ENCODE peak calls at places on chromosomes 13 and 19, in five cellular contexts. One of them, this sample, is unnamed.

GRCh38 chr19:3580156-3580955 is 4.9 kb upstream of the GIPC3 start:
- DNase-seq in tibial artery: no peak
- DNase-seq in adrenal gland: peak; percentile 90
- DNase-seq in mucosa of descending colon: peak; percentile 10
- DNase-seq in sigmoid colon: no peak
- DNase-seq in this sample: no peak

GRCh38 chr13:48783181-48783630 is 129.5 kb downstream of the CYSLTR2 start:
- DNase-seq in tibial artery: peak; percentile 90
- DNase-seq in adrenal gland: peak; percentile 60
- DNase-seq in mucosa of descending colon: peak; percentile 76
- DNase-seq in sigmoid colon: peak; percentile 84
- DNase-seq in this sample: peak; percentile 70

GRCh38 chr13:24995225-24995804 is 100.6 kb upstream of the PABPC3 start:
- DNase-seq in tibial artery: no peak
- DNase-seq in adrenal gland: peak; percentile 62
- DNase-seq in mucosa of descending colon: peak; percentile 84
- DNase-seq in sigmoid colon: peak; percentile 77
- DNase-seq in this sample: peak; percentile 52

GRCh38 chr19:13803038-13803437 is 7.8 kb downstream of the ZSWIM4 start:
- DNase-seq in tibial artery: no peak
- DNase-seq in adrenal gland: no peak
- DNase-seq in mucosa of descending colon: no peak
- DNase-seq in sigmoid colon: no peak
- DNase-seq in this sample: peak; percentile 77

GRCh38 chr19:23273594-23274412 is 23.6 kb upstream of the ZNF724 start:
- DNase-seq in tibial artery: peak; percentile 96
- DNase-seq in adrenal gland: peak; percentile 93
- DNase-seq in mucosa of descending colon: peak; percentile 98
- DNase-seq in sigmoid colon: peak; percentile 96
- DNase-seq in this sample: peak; percentile 93

GRCh38 chr13:40102854-40103253 is 447.4 kb downstream of the COG6 start:
- DNase-seq in tibial artery: no peak
- DNase-seq in adrenal gland: peak; percentile 84
- DNase-seq in mucosa of descending colon: no peak
- DNase-seq in sigmoid colon: no peak
- DNase-seq in this sample: peak; percentile 52

GRCh38 chr19:5903054-5903501 is 512 bp downstream of the NDUFA11 start:
- DNase-seq in tibial artery: no peak
- DNase-seq in adrenal gland: peak; percentile 54
- DNase-seq in mucosa of descending colon: no peak
- DNase-seq in sigmoid colon: no peak
- DNase-seq in this sample: no peak

GRCh38 chr13:28735481-28736029 is 16.8 kb upstream of the SLC46A3 start:
- DNase-seq in tibial artery: no peak
- DNase-seq in adrenal gland: no peak
- DNase-seq in mucosa of descending colon: no peak
- DNase-seq in sigmoid colon: no peak
- DNase-seq in this sample: no peak

GRCh38 chr19:16541526-16542044 is 652 bp downstream of the CHERP start:
- DNase-seq in tibial artery: no peak
- DNase-seq in adrenal gland: no peak
- DNase-seq in mucosa of descending colon: no peak
- DNase-seq in sigmoid colon: no peak
- DNase-seq in this sample: no peak

GRCh38 chr13:69477451-69477850 is 630.2 kb upstream of the ATXN8OS start:
- DNase-seq in tibial artery: no peak
- DNase-seq in adrenal gland: no peak
- DNase-seq in mucosa of descending colon: no peak
- DNase-seq in sigmoid colon: no peak
- DNase-seq in this sample: no peak

GRCh38 chr13:75963318-75963717 is 327.2 kb downstream of the LMO7 start:
- DNase-seq in tibial artery: no peak
- DNase-seq in adrenal gland: no peak
- DNase-seq in mucosa of descending colon: no peak
- DNase-seq in sigmoid colon: no peak
- DNase-seq in this sample: no peak

GRCh38 chr19:45499196-45500180 is 1.2 kb downstream of the PPM1N start:
- DNase-seq in tibial artery: no peak
- DNase-seq in adrenal gland: peak; percentile 54
- DNase-seq in mucosa of descending colon: peak; percentile 73
- DNase-seq in sigmoid colon: no peak
- DNase-seq in this sample: no peak

GRCh38 chr13:74129500-74130144 is 4.6 kb downstream of the KLF12 start:
- DNase-seq in tibial artery: no peak
- DNase-seq in adrenal gland: no peak
- DNase-seq in mucosa of descending colon: peak; percentile 67
- DNase-seq in sigmoid colon: no peak
- DNase-seq in this sample: no peak

GRCh38 chr19:41478875-41479756 is 36.2 kb downstream of the ERICH4 start:
- DNase-seq in tibial artery: no peak
- DNase-seq in adrenal gland: no peak
- DNase-seq in mucosa of descending colon: no peak
- DNase-seq in sigmoid colon: no peak
- DNase-seq in this sample: no peak

GRCh38 chr19:49954092-49954825 is 6.7 kb downstream of the SIGLEC11 start:
- DNase-seq in tibial artery: peak; percentile 54
- DNase-seq in adrenal gland: peak; percentile 36
- DNase-seq in mucosa of descending colon: no peak
- DNase-seq in sigmoid colon: no peak
- DNase-seq in this sample: no peak

GRCh38 chr13:112970552-112971287 is 1.7 kb downstream of the MCF2L start:
- DNase-seq in tibial artery: peak; percentile 25
- DNase-seq in adrenal gland: peak; percentile 1
- DNase-seq in mucosa of descending colon: no peak
- DNase-seq in sigmoid colon: no peak
- DNase-seq in this sample: no peak

GRCh38 chr13:83184819-83185218 is 697.5 kb downstream of the SLITRK1 start:
- DNase-seq in tibial artery: no peak
- DNase-seq in adrenal gland: no peak
- DNase-seq in mucosa of descending colon: no peak
- DNase-seq in sigmoid colon: no peak
- DNase-seq in this sample: no peak

GRCh38 chr19:52336976-52337375 is 933 bp downstream of the ZNF610 start:
- DNase-seq in tibial artery: no peak
- DNase-seq in adrenal gland: no peak
- DNase-seq in mucosa of descending colon: no peak
- DNase-seq in sigmoid colon: no peak
- DNase-seq in this sample: no peak

GRCh38 chr13:52711277-52711676 is 28.3 kb downstream of the CNMD start:
- DNase-seq in tibial artery: no peak
- DNase-seq in adrenal gland: no peak
- DNase-seq in mucosa of descending colon: no peak
- DNase-seq in sigmoid colon: no peak
- DNase-seq in this sample: no peak

GRCh38 chr19:7662657-7663056 is 6.2 kb upstream of the RETN start:
- DNase-seq in tibial artery: no peak
- DNase-seq in adrenal gland: no peak
- DNase-seq in mucosa of descending colon: no peak
- DNase-seq in sigmoid colon: no peak
- DNase-seq in this sample: no peak

GRCh38 chr19:13748169-13748884 is 16.0 kb upstream of the MRI1 start:
- DNase-seq in tibial artery: no peak
- DNase-seq in adrenal gland: peak; percentile 82
- DNase-seq in mucosa of descending colon: peak; percentile 47
- DNase-seq in sigmoid colon: no peak
- DNase-seq in this sample: no peak

GRCh38 chr19:49326165-49326704 is 1.2 kb upstream of the SLC6A16 start:
- DNase-seq in tibial artery: no peak
- DNase-seq in adrenal gland: no peak
- DNase-seq in mucosa of descending colon: no peak
- DNase-seq in sigmoid colon: no peak
- DNase-seq in this sample: no peak

GRCh38 chr13:39417643-39418042 is 185.3 kb downstream of the LHFPL6 start:
- DNase-seq in tibial artery: no peak
- DNase-seq in adrenal gland: no peak
- DNase-seq in mucosa of descending colon: no peak
- DNase-seq in sigmoid colon: no peak
- DNase-seq in this sample: no peak

GRCh38 chr19:38024991-38025716 is 118.1 kb downstream of the SIPA1L3 start:
- DNase-seq in tibial artery: no peak
- DNase-seq in adrenal gland: no peak
- DNase-seq in mucosa of descending colon: no peak
- DNase-seq in sigmoid colon: no peak
- DNase-seq in this sample: no peak

GRCh38 chr19:7904074-7905020 is 670 bp downstream of the MAP2K7 start:
- DNase-seq in tibial artery: peak; percentile 81
- DNase-seq in adrenal gland: peak; percentile 60
- DNase-seq in mucosa of descending colon: peak; percentile 62
- DNase-seq in sigmoid colon: peak; percentile 82
- DNase-seq in this sample: no peak

GRCh38 chr13:97342136-97342535 is 91.8 kb upstream of the RAP2A start:
- DNase-seq in tibial artery: no peak
- DNase-seq in adrenal gland: no peak
- DNase-seq in mucosa of descending colon: no peak
- DNase-seq in sigmoid colon: no peak
- DNase-seq in this sample: no peak

GRCh38 chr13:42549555-42549941 is 24.4 kb upstream of the TNFSF11 start:
- DNase-seq in tibial artery: no peak
- DNase-seq in adrenal gland: no peak
- DNase-seq in mucosa of descending colon: no peak
- DNase-seq in sigmoid colon: no peak
- DNase-seq in this sample: no peak

GRCh38 chr13:97280478-97280877 is 58.3 kb downstream of the MBNL2 start:
- DNase-seq in tibial artery: no peak
- DNase-seq in adrenal gland: no peak
- DNase-seq in mucosa of descending colon: no peak
- DNase-seq in sigmoid colon: no peak
- DNase-seq in this sample: no peak

GRCh38 chr13:105918842-105919741 is 616.4 kb downstream of the EFNB2 start:
- DNase-seq in tibial artery: no peak
- DNase-seq in adrenal gland: peak; percentile 46
- DNase-seq in mucosa of descending colon: peak; percentile 85
- DNase-seq in sigmoid colon: no peak
- DNase-seq in this sample: peak; percentile 54

GRCh38 chr19:41957161-41957837 is 1.8 kb downstream of the RABAC1 start:
- DNase-seq in tibial artery: no peak
- DNase-seq in adrenal gland: no peak
- DNase-seq in mucosa of descending colon: peak; percentile 81
- DNase-seq in sigmoid colon: no peak
- DNase-seq in this sample: peak; percentile 36

GRCh38 chr19:31528261-31528660 is 179.0 kb upstream of the TSHZ3 start:
- DNase-seq in tibial artery: no peak
- DNase-seq in adrenal gland: no peak
- DNase-seq in mucosa of descending colon: no peak
- DNase-seq in sigmoid colon: no peak
- DNase-seq in this sample: no peak

GRCh38 chr13:67574320-67575233 is 344.4 kb upstream of the PCDH9 start:
- DNase-seq in tibial artery: no peak
- DNase-seq in adrenal gland: no peak
- DNase-seq in mucosa of descending colon: no peak
- DNase-seq in sigmoid colon: no peak
- DNase-seq in this sample: no peak

GRCh38 chr13:46288570-46289259 is 77.0 kb downstream of the LRRC63 start:
- DNase-seq in tibial artery: no peak
- DNase-seq in adrenal gland: no peak
- DNase-seq in mucosa of descending colon: peak; percentile 12
- DNase-seq in sigmoid colon: no peak
- DNase-seq in this sample: no peak

GRCh38 chr19:33273881-33274662 is 28.3 kb downstream of the CEBPA start:
- DNase-seq in tibial artery: no peak
- DNase-seq in adrenal gland: peak; percentile 32
- DNase-seq in mucosa of descending colon: peak; percentile 79
- DNase-seq in sigmoid colon: no peak
- DNase-seq in this sample: peak; percentile 73

DNA sequence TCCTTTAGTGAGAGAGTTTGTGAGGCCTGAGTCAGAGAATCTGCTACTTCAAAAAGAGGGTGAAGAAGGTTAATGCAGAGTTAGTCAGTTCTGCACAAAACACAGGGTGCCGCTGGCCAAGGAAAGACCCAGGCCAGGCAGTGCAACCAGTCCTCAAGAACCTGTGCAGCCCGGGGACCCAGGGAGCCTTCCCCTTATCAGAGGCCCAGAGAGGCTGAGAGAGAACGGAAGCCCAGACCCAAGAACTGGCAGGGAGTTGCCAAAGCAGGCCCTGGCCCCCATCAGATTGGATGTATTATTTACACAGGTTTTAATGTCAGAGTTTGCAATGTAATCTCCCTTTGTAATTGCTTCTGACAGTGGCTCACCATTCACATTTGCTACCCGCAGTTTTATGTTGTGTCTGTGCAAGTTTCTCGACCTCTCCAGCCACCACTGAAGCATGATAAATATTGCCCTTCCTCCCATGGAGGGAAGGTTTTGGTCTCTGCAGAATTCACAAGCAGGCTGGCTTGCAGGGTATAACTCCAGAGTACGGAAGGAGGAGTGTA is 660.9 kb downstream of the LIG4 start:
- DNase-seq in tibial artery: no peak
- DNase-seq in adrenal gland: no peak
- DNase-seq in mucosa of descending colon: no peak
- DNase-seq in sigmoid colon: no peak
- DNase-seq in this sample: no peak
- H3K4me1 ChIP-seq in tibial artery: no peaks in the 10 kb centered on the region
- H3K4me1 ChIP-seq in adrenal gland: no peaks in the 10 kb centered on the region
- H3K4me1 ChIP-seq in mucosa of descending colon: no peaks in the 10 kb centered on the region
- H3K4me1 ChIP-seq in sigmoid colon: no peaks in the 10 kb centered on the region
- H3K4me1 ChIP-seq in this sample: no peaks in the 10 kb centered on the region

GRCh38 chr19:48000846-48001245 is 6.4 kb downstream of the ELSPBP1 start:
- DNase-seq in tibial artery: no peak
- DNase-seq in adrenal gland: no peak
- DNase-seq in mucosa of descending colon: no peak
- DNase-seq in sigmoid colon: no peak
- DNase-seq in this sample: no peak
- H3K4me1 ChIP-seq in tibial artery: no peaks in the 10 kb centered on the region
- H3K4me1 ChIP-seq in adrenal gland: no peaks in the 10 kb centered on the region
- H3K4me1 ChIP-seq in mucosa of descending colon: no peaks in the 10 kb centered on the region
- H3K4me1 ChIP-seq in sigmoid colon: no peaks in the 10 kb centered on the region
- H3K4me1 ChIP-seq in this sample: no peaks in the 10 kb centered on the region

DNA sequence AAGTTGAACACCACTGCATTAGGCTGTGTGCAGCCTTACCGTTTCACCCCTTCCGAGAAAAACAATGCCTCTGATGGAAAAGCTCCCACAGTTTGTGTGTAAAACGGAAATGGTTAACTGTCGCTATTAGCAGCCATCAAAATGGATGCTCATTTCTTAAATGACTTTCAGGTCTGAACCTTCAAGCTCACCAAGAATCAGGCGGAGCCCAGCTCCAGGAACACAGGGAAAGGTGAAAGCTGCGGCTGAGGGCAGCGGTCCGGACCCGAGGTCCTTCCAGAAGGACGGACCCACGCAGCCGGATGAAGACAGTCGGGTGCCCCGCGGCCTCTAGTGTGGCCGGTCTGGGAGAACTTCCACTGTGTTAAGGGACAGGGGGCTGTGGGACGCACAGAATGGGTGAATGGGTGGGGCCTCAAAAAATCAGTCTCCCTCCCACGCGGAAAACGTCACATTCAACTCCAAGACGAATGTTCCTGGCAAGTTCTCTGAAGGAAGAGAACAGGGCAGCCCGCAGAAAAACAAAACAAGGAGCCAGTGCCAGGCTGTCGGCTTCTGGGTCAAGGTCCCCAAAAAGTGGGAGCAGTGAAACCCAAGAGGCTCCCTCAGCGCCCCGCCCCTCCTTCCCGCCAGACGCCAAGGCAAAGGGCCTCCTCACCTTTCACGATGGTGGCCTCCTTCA is 4.9 kb downstream of the IRS2 start:
- DNase-seq in tibial artery: peak; percentile 73
- DNase-seq in adrenal gland: peak; percentile 80
- DNase-seq in mucosa of descending colon: no peak
- DNase-seq in sigmoid colon: no peak
- DNase-seq in this sample: peak; percentile 47
- H3K4me1 ChIP-seq in tibial artery: peaks cover 36% of the 10 kb centered on the region
- H3K4me1 ChIP-seq in adrenal gland: peaks cover 72% of the 10 kb centered on the region
- H3K4me1 ChIP-seq in mucosa of descending colon: peaks cover 36% of the 10 kb centered on the region
- H3K4me1 ChIP-seq in sigmoid colon: no peaks in the 10 kb centered on the region
- H3K4me1 ChIP-seq in this sample: peaks cover 79% of the 10 kb centered on the region

GRCh38 chr13:111451402-111451801 is 131.0 kb downstream of the TEX29 start:
- DNase-seq in tibial artery: no peak
- DNase-seq in adrenal gland: no peak
- DNase-seq in mucosa of descending colon: no peak
- DNase-seq in sigmoid colon: no peak
- DNase-seq in this sample: no peak
- H3K4me1 ChIP-seq in tibial artery: no peaks in the 10 kb centered on the region
- H3K4me1 ChIP-seq in adrenal gland: no peaks in the 10 kb centered on the region
- H3K4me1 ChIP-seq in mucosa of descending colon: no peaks in the 10 kb centered on the region
- H3K4me1 ChIP-seq in sigmoid colon: no peaks in the 10 kb centered on the region
- H3K4me1 ChIP-seq in this sample: no peaks in the 10 kb centered on the region